ENCODE peak calls at places on chromosomes 11 and 22, in five cellular contexts. I is fibroblast of lung; W is H1; A is sigmoid colon; T is CD4-positive, alpha-beta memory T cell. O is an unnamed sample.

GRCh38 chr22:24155597-24156145 is 25.6 kb upstream of the SUSD2 start:
- DNase-seq in A (peak; percentile 94), I (peak; percentile 74), T (no peak), W (no peak), O (peak; percentile 61)

GRCh38 chr11:69369210-69369609 is 75.3 kb downstream of the MYEOV start:
- DNase-seq in A (no peak), W (no peak), T (no peak), I (peak; percentile 20), O (no peak)

GRCh38 chr22:50505776-50506610 is 1.5 kb downstream of the LMF2 start:
- DNase-seq in I (no peak), W (no peak), T (no peak), A (peak; percentile 66), O (no peak)

GRCh38 chr11:114775849-114776621 is 97.7 kb downstream of the NXPE2 start:
- DNase-seq in I (no peak), T (no peak), A (no peak), W (no peak), O (no peak)

GRCh38 chr22:48721394-48721666 is 1106.3 kb downstream of the BRD1 start:
- DNase-seq in W (no peak), A (peak; percentile 40), T (no peak), I (no peak), O (no peak)

GRCh38 chr11:73367482-73368024 is 8.6 kb upstream of the RELT start:
- DNase-seq in I (no peak), A (no peak), T (no peak), W (no peak), O (no peak)

GRCh38 chr11:91921974-91922373 is 302.6 kb upstream of the FAT3 start:
- DNase-seq in I (no peak), W (no peak), A (no peak), T (no peak), O (no peak)

GRCh38 chr11:84837402-84838069 is 789.6 kb downstream of the DLG2 start:
- DNase-seq in I (no peak), A (no peak), W (no peak), T (no peak), O (no peak)

GRCh38 chr22:45212306-45212709 is 28.4 kb downstream of the KIAA0930 start:
- DNase-seq in A (peak; percentile 94), I (peak; percentile 90), W (no peak), T (no peak), O (no peak)

GRCh38 chr11:118258410-118258809 is 5.7 kb downstream of the MPZL2 start:
- DNase-seq in W (no peak), I (no peak), A (no peak), T (no peak), O (no peak)

GRCh38 chr11:57546869-57547518 is 9.6 kb downstream of the SMTNL1 start:
- DNase-seq in A (no peak), T (no peak), W (no peak), I (peak; percentile 23), O (no peak)

GRCh38 chr11:27427183-27427980 is 45.2 kb downstream of the LGR4 start:
- DNase-seq in A (no peak), I (no peak), T (no peak), W (no peak), O (no peak)

GRCh38 chr11:2777871-2778629 is 78.3 kb upstream of the KCNQ1OT1 start:
- DNase-seq in T (no peak), A (peak; percentile 69), I (no peak), W (no peak), O (no peak)

GRCh38 chr11:2725367-2726300 is 25.8 kb upstream of the KCNQ1OT1 start:
- DNase-seq in A (peak; percentile 87), I (peak; percentile 89), T (no peak), W (no peak), O (no peak)

GRCh38 chr11:13347901-13348300 is 70.3 kb downstream of the BMAL1 start:
- DNase-seq in T (no peak), W (no peak), A (no peak), I (no peak), O (no peak)

GRCh38 chr11:29481721-29482120 is 535.1 kb downstream of the KCNA4 start:
- DNase-seq in A (no peak), W (no peak), T (no peak), I (no peak), O (no peak)

GRCh38 chr11:66542362-66542761 is 3.5 kb downstream of the ZDHHC24 start:
- DNase-seq in I (peak; percentile 33), T (no peak), A (no peak), W (no peak), O (no peak)

GRCh38 chr22:41862530-41863266 is 29.8 kb downstream of the SREBF2 start:
- DNase-seq in T (peak; percentile 16), A (no peak), I (peak; percentile 34), W (no peak), O (no peak)

GRCh38 chr11:69333906-69334305 is 40.0 kb downstream of the MYEOV start:
- DNase-seq in W (no peak), A (peak; percentile 29), T (no peak), I (no peak), O (no peak)

GRCh38 chr22:42635531-42635930 is 4.9 kb downstream of the ATP5MGL start:
- DNase-seq in T (no peak), W (no peak), A (peak; percentile 88), I (peak; percentile 82), O (no peak)

GRCh38 chr11:69308936-69309799 is 15.2 kb downstream of the MYEOV start:
- DNase-seq in T (no peak), A (peak; percentile 34), I (no peak), W (no peak), O (no peak)

GRCh38 chr11:78800089-78800690 is 225.5 kb upstream of the NARS2 start:
- DNase-seq in W (no peak), T (no peak), I (no peak), A (no peak), O (no peak)

GRCh38 chr11:62546244-62546936 is at the start of gene AHNAK:
- DNase-seq in A (peak; percentile 94), W (no peak), T (peak; percentile 76), I (peak; percentile 62), O (peak; percentile 70)
- H3K4me1 ChIP-seq in A (peaks cover 45% of the 10 kb centered on the region), W (peaks cover 21% of the 10 kb centered on the region), T (peaks cover 70% of the 10 kb centered on the region), I (peaks cover 15% of the 10 kb centered on the region), O (peaks cover 62% of the 10 kb centered on the region)

DNA sequence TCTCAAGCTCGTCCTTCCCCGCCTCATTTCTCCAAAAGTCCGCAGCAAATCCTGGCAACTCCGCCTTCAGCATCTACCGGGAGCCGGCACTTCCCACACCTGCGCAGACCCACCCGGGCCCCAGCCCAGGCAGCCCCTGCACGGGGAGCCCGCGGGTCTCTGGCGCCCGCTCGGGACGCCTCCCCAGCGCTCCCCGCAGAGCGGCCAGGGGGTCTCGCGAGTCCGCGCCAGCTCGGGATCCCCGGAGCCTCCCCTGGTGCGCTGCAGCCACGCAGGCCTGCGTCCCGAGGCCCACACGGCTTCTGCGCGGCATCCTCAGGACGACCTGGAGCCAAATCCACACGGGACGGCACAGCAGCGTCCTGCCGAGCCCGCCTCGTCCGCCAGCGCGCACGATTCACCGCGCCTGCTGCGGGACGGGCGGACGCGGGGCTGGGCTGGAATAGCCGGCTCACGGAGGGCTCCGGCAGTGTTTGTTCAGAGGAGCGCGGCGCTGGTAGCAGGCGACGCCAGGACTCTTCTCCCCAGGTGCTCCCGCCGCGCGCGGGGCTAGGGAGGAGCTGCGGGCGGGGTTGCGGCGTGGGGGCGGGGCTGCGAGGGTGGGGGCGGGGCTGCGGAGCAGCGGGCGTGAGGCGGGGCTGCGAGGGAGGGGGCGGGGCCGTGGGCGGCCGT is 810 bp upstream of the PHRF1 start:
- DNase-seq in T (no peak), A (no peak), W (no peak), I (no peak), O (no peak)
- H3K4me1 ChIP-seq in T (peaks cover 58% of the 10 kb centered on the region), A (peaks cover 50% of the 10 kb centered on the region), W (peaks cover 25% of the 10 kb centered on the region), I (peaks cover 3% of the 10 kb centered on the region), O (peaks cover 48% of the 10 kb centered on the region)

DNA sequence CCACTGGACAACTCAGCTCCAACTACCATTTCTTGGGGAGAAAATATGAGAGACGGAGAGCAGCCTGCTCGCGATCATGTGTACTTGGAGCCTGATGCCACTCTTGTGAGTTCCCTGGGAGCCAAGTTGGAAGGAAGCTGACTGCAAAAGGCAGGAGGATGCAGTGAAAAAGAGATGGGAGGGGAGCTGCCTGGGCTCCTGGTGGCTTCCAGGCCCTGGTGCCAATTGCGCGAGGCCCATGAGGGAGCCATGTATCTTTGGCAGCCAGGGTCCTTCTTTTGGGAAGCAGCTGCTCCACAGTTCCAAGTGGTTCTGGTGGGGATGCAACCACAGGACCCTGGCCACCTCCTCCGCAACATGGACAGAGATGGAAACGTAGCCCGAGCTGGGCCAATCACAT is 11.1 kb downstream of the C11orf91 start:
- DNase-seq in W (no peak), A (no peak), I (no peak), T (no peak), O (no peak)
- H3K4me1 ChIP-seq in W (peaks cover 12% of the 10 kb centered on the region), A (peaks cover 24% of the 10 kb centered on the region), I (peaks cover 34% of the 10 kb centered on the region), T (no peaks in the 10 kb centered on the region), O (no peaks in the 10 kb centered on the region)

GRCh38 chr11:45150943-45151342 is 4.5 kb downstream of the PRDM11 start:
- DNase-seq in I (no peak), A (peak; percentile 37), W (no peak), T (no peak), O (no peak)
- H3K4me1 ChIP-seq in I (no peaks in the 10 kb centered on the region), A (peaks cover 36% of the 10 kb centered on the region), W (no peaks in the 10 kb centered on the region), T (peaks cover 15% of the 10 kb centered on the region), O (peaks cover 8% of the 10 kb centered on the region)

O was measured in CD4-positive, CD25-positive, alpha-beta regulatory T cell.